ENCODE peak calls at places on chromosomes 1 and 21, in five cellular contexts. Z is heart left ventricle, J is GM12878, K is GM10248, X is HFF-Myc. Y is an unnamed sample.

GRCh38 chr1:19894218-19894617 is 12.0 kb downstream of the OTUD3 start:
- DNase-seq in X (no peak), K (no peak), Z (no peak), J (no peak), Y (no peak)

GRCh38 chr1:8390707-8391106 is 72.8 kb downstream of the SLC45A1 start:
- DNase-seq in Z (no peak), J (no peak), K (no peak), X (no peak), Y (no peak)

GRCh38 chr1:229434641-229435051 is 752 bp upstream of the ACTA1 start:
- DNase-seq in Z (peak), K (no peak), X (no peak), J (no peak), Y (no peak)

GRCh38 chr1:173870252-173871075 is 2.3 kb downstream of the ZBTB37 start:
- DNase-seq in Z (no peak), K (peak), J (peak), X (no peak), Y (no peak)

GRCh38 chr1:82485591-82486369 is 685.0 kb downstream of the ADGRL2 start:
- DNase-seq in K (no peak), X (no peak), J (no peak), Z (peak), Y (no peak)

GRCh38 chr1:41810446-41810845 is 108.3 kb downstream of the HIVEP3 start:
- DNase-seq in X (peak), J (no peak), Z (no peak), K (peak), Y (no peak)

GRCh38 chr1:158035976-158036583 is 42.6 kb downstream of the KIRREL1 start:
- DNase-seq in K (no peak), J (no peak), X (no peak), Z (peak), Y (no peak)

GRCh38 chr21:22019766-22020165 is 1021.6 kb downstream of the NCAM2 start:
- DNase-seq in K (no peak), J (no peak), X (no peak), Z (no peak), Y (no peak)

GRCh38 chr1:37506740-37507139 is 7.8 kb downstream of the MEAF6 start:
- DNase-seq in X (no peak), J (no peak), K (no peak), Z (no peak), Y (no peak)

DNA sequence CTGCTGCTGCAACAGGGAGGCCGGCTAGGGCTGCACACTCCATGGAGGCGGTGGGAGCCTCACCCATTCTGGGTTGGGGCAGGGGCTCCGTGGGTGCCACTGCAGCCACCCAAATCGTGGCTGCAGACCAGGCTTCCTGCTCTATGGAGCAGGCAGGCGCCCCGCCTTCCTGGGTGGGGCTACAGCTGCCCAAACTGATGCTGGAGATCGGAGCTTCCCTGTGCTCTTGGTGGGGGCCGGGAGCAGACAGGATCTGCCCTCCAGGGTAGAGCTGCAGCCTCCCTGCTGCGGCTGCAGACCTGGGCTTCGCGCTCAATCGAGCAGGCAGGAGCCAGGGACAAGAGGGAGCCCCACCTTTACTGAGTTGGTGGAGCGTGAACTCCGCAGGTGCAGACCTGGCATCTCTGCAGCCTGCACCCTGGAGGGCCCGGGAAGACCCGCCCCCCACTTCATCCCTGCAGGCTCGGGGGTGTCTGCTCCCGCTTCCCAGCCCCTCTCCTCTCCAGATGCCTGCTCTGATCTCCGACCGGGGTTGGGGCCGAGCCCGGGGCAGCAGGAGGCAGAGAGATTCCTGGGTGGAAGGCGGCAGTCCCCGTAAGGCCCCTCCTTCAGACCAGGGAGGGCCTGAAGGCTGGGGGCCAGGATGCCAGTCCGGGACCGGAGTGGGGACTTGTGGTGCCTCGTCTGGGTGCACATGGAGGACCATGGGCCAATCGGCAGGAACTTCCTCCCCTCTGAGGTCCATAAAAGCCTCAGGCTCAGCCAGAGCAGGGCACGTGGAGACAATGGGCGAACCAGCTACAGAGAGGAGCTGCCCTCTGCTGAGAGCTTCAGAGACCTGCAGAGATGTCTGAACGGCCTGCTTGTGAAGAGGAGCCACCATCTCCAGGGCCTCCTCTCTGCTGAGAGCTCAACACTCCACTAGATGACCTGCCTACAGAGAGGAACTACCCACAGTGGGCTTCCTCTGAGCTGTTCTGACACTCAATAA is 359.3 kb downstream of the SMYD3 start:
- DNase-seq in J (no peak), K (no peak), X (no peak), Z (no peak), Y (no peak)
- TF ChIP-seq CTCF in J (no peak), K (no peak), X (no peak), Z (no peak), Y (no peak)

GRCh38 chr1:168086438-168086837 is 50.3 kb downstream of the GPR161 start:
- DNase-seq in K (no peak), Z (no peak), J (no peak), X (no peak), Y (no peak)
- TF ChIP-seq CTCF in K (no peak), Z (no peak), J (no peak), X (peak), Y (no peak)

DNA sequence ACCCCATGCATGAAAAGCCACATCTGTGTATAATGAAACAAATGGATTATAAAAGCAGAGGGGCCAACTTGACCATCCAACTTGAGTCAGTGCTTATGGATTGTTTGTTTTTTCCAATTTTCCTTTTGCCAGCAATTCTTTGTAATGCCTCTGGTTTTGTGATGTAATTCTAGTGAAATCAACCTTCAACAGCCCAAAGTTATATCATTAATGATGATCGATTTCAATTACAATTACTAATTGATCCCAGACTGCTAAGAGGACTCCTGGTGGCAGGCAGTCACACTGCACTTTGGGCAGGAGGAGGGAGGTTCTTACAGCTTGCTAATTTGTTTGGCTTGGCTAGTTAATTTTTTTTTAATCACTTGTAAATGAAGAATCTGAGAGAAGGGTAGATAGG is 552.3 kb downstream of the NUF2 start:
- DNase-seq in J (no peak), Z (no peak), X (no peak), K (no peak), Y (no peak)
- TF ChIP-seq CTCF in J (peak), Z (no peak), X (peak), K (no peak), Y (no peak)

GRCh38 chr1:221636096-221636495 is 105.8 kb downstream of the DUSP10 start:
- DNase-seq in J (no peak), Z (no peak), K (no peak), X (no peak), Y (no peak)

GRCh38 chr1:221636967-221637366 is 104.9 kb downstream of the DUSP10 start:
- DNase-seq in J (no peak), X (no peak), K (no peak), Z (no peak), Y (no peak)

GRCh38 chr1:221634606-221635005 is 107.3 kb downstream of the DUSP10 start:
- DNase-seq in Z (no peak), X (no peak), J (no peak), K (no peak), Y (no peak)

GRCh38 chr1:221635305-221635704 is 106.6 kb downstream of the DUSP10 start:
- DNase-seq in Z (no peak), J (no peak), X (no peak), K (no peak), Y (no peak)

GRCh38 chr1:221637641-221638041 is 104.2 kb downstream of the DUSP10 start:
- DNase-seq in J (no peak), X (peak), K (no peak), Z (peak), Y (no peak)
- TF ChIP-seq CTCF in J (no peak), X (no peak), K (no peak), Z (no peak), Y (no peak)

DNA sequence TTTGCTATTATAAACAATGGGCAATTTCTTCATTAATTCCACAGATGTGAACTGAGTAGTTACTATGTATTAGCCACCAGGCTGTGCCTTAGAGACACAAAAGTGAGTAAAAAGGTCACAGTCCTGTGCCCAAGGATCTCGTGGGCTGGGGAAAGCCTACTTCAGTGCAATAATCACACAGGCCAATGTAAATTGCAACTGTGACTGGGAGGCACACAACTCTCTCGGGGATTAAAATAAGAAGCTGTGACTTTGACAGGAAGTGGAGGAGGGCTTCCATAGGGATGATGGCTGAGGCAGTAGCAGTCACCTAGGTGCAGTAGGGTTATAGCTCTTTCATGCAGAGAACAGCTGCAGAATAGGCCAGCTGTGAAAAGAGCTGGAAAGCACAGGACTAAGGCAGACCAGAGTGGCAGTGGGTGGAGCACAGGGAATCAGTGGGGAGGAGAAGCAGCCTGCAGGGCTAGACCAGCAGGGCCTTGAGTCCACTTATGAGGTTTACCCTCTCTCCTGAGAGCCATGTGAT is 121.9 kb downstream of the MAB21L3 start:
- DNase-seq in J (peak), Z (no peak), X (no peak), K (no peak), Y (no peak)
- TF ChIP-seq CTCF in J (peak), Z (no peak), X (no peak), K (peak), Y (no peak)

GRCh38 chr1:64150729-64151128 is 52.7 kb upstream of the UBE2U start:
- DNase-seq in X (no peak), Z (no peak), K (no peak), J (no peak), Y (no peak)

GRCh38 chr1:64150266-64150665 is 53.2 kb upstream of the UBE2U start:
- DNase-seq in X (no peak), Z (no peak), J (no peak), K (no peak), Y (no peak)

GRCh38 chr1:64147759-64148158 is 55.7 kb upstream of the UBE2U start:
- DNase-seq in X (no peak), J (no peak), Z (no peak), K (no peak), Y (no peak)
- TF ChIP-seq CTCF in X (no peak), J (no peak), Z (no peak), K (no peak), Y (no peak)

DNA sequence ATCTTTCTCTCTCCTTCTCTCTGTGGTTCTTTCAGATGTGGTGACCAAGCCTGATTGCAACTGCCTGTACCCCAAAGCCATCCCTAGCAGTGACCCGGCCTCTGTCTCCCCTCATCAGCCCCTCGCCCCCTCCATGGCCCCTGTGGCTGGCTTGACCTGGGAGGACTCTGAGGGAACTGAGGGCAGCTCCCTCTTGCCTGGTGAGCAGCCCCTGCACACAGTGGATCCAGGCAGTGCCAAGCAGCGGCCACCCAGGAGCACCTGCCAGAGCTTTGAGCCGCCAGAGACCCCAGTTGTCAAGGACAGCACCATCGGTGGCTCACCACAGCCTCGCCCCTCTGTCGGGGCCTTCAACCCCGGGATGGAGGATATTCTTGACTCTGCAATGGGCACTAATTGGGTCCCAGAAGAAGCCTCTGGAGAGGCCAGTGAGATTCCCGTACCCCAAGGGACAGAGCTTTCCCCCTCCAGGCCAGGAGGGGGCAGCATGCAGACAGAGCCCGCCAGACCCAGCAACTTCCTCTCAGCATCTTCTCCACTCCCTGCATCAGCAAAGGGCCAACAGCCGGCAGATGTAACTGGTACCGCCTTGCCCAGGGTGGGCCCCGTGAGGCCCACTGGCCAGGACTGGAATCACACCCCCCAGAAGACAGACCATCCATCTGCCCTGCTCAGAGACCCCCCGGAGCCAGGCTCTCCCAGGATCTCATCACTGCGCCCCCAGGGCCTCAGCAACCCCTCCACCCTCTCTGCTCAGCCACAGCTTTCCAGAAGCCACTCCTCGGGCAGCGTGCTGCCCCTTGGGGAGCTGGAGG is 12.7 kb downstream of the CSF1 start:
- DNase-seq in K (peak), Z (no peak), X (no peak), J (no peak), Y (no peak)
- TF ChIP-seq CTCF in K (peak), Z (peak), X (peak), J (peak), Y (no peak)

GRCh38 chr1:218991089-218991488 is 182.6 kb upstream of the LYPLAL1 start:
- DNase-seq in Z (no peak), K (no peak), X (no peak), J (no peak), Y (no peak)

GRCh38 chr1:218994615-218995014 is 179.1 kb upstream of the LYPLAL1 start:
- DNase-seq in X (no peak), Z (no peak), K (no peak), J (no peak), Y (no peak)

GRCh38 chr1:219000606-219001005 is 173.1 kb upstream of the LYPLAL1 start:
- DNase-seq in X (no peak), J (no peak), Z (no peak), K (no peak), Y (no peak)

GRCh38 chr1:219000005-219000404 is 173.7 kb upstream of the LYPLAL1 start:
- DNase-seq in J (no peak), Z (no peak), X (no peak), K (no peak), Y (no peak)

GRCh38 chr1:218996362-218996761 is 177.3 kb upstream of the LYPLAL1 start:
- DNase-seq in X (no peak), J (no peak), Z (no peak), K (no peak), Y (no peak)
- TF ChIP-seq CTCF in X (peak), J (no peak), Z (no peak), K (no peak), Y (no peak)